ENCODE peak calls at places on chromosomes 12 and 14, in ten cellular contexts. One of them, this sample, is unnamed. For H3K27me3 and H3K9me3, the result is how much of the 10 kb centered on the place peaks cover.

GRCh38 chr14:36591482-36591881 is 9.1 kb upstream of the NKX2-8 start:
- DNase-seq in HCT116: no peak
- DNase-seq in pancreas: no peak
- DNase-seq in left ventricle myocardium inferior: no peak
- DNase-seq in uterus: no peak
- DNase-seq in transverse colon: no peak
- DNase-seq in PC-9: no peak
- DNase-seq in esophagus squamous epithelium: no peak
- DNase-seq in lower lobe of right lung: no peak
- DNase-seq in upper lobe of left lung: no peak
- DNase-seq in this sample: no peak

GRCh38 chr14:26984318-26985177 is 386.7 kb upstream of the NOVA1 start:
- DNase-seq in pancreas: peak
- DNase-seq in PC-9: no peak
- DNase-seq in transverse colon: peak
- DNase-seq in uterus: peak
- DNase-seq in HCT116: peak
- DNase-seq in lower lobe of right lung: no peak
- DNase-seq in left ventricle myocardium inferior: peak
- DNase-seq in esophagus squamous epithelium: no peak
- DNase-seq in upper lobe of left lung: peak
- DNase-seq in this sample: no peak

GRCh38 chr14:90639641-90640040 is 176.6 kb downstream of the TTC7B start:
- DNase-seq in pancreas: no peak
- DNase-seq in transverse colon: no peak
- DNase-seq in esophagus squamous epithelium: no peak
- DNase-seq in HCT116: no peak
- DNase-seq in lower lobe of right lung: no peak
- DNase-seq in PC-9: no peak
- DNase-seq in uterus: no peak
- DNase-seq in left ventricle myocardium inferior: no peak
- DNase-seq in upper lobe of left lung: no peak
- DNase-seq in this sample: no peak

GRCh38 chr12:62123721-62124203 is 136.4 kb upstream of the USP15 start:
- DNase-seq in HCT116: peak
- DNase-seq in PC-9: no peak
- DNase-seq in upper lobe of left lung: peak
- DNase-seq in uterus: peak
- DNase-seq in pancreas: no peak
- DNase-seq in esophagus squamous epithelium: no peak
- DNase-seq in left ventricle myocardium inferior: no peak
- DNase-seq in transverse colon: peak
- DNase-seq in lower lobe of right lung: no peak
- DNase-seq in this sample: no peak

GRCh38 chr14:29717906-29718305 is 209.7 kb downstream of the PRKD1 start:
- DNase-seq in lower lobe of right lung: no peak
- DNase-seq in esophagus squamous epithelium: no peak
- DNase-seq in pancreas: no peak
- DNase-seq in PC-9: no peak
- DNase-seq in transverse colon: no peak
- DNase-seq in HCT116: no peak
- DNase-seq in uterus: no peak
- DNase-seq in left ventricle myocardium inferior: no peak
- DNase-seq in upper lobe of left lung: no peak
- DNase-seq in this sample: no peak

GRCh38 chr14:46250113-46250703 is 401.4 kb downstream of the RPL10L start:
- DNase-seq in transverse colon: no peak
- DNase-seq in HCT116: peak
- DNase-seq in left ventricle myocardium inferior: no peak
- DNase-seq in PC-9: peak
- DNase-seq in uterus: no peak
- DNase-seq in pancreas: no peak
- DNase-seq in upper lobe of left lung: no peak
- DNase-seq in lower lobe of right lung: no peak
- DNase-seq in esophagus squamous epithelium: no peak
- DNase-seq in this sample: no peak

GRCh38 chr12:753401-754237 is 1.2 kb downstream of the WNK1 start:
- DNase-seq in lower lobe of right lung: peak
- DNase-seq in esophagus squamous epithelium: no peak
- DNase-seq in PC-9: no peak
- DNase-seq in upper lobe of left lung: peak
- DNase-seq in left ventricle myocardium inferior: peak
- DNase-seq in pancreas: peak
- DNase-seq in HCT116: no peak
- DNase-seq in transverse colon: peak
- DNase-seq in uterus: peak
- DNase-seq in this sample: peak

GRCh38 chr14:20836668-20837338 is 34.2 kb upstream of the RNASE1 start:
- DNase-seq in left ventricle myocardium inferior: no peak
- DNase-seq in HCT116: peak
- DNase-seq in uterus: no peak
- DNase-seq in PC-9: no peak
- DNase-seq in transverse colon: no peak
- DNase-seq in pancreas: no peak
- DNase-seq in lower lobe of right lung: no peak
- DNase-seq in esophagus squamous epithelium: no peak
- DNase-seq in upper lobe of left lung: no peak
- DNase-seq in this sample: no peak

GRCh38 chr14:93962701-93963601 is 13.4 kb downstream of the ASB2 start:
- DNase-seq in HCT116: no peak
- DNase-seq in pancreas: no peak
- DNase-seq in uterus: no peak
- DNase-seq in esophagus squamous epithelium: no peak
- DNase-seq in lower lobe of right lung: peak
- DNase-seq in transverse colon: peak
- DNase-seq in PC-9: peak
- DNase-seq in left ventricle myocardium inferior: no peak
- DNase-seq in upper lobe of left lung: peak
- DNase-seq in this sample: no peak

GRCh38 chr14:104145826-104146642 is 7.6 kb downstream of the KIF26A start:
- DNase-seq in esophagus squamous epithelium: no peak
- DNase-seq in uterus: no peak
- DNase-seq in left ventricle myocardium inferior: no peak
- DNase-seq in upper lobe of left lung: no peak
- DNase-seq in HCT116: no peak
- DNase-seq in pancreas: peak
- DNase-seq in transverse colon: no peak
- DNase-seq in PC-9: no peak
- DNase-seq in lower lobe of right lung: no peak
- DNase-seq in this sample: peak

GRCh38 chr14:92460916-92461579 is 52.5 kb upstream of the RIN3 start:
- DNase-seq in transverse colon: no peak
- DNase-seq in esophagus squamous epithelium: no peak
- DNase-seq in uterus: no peak
- DNase-seq in HCT116: no peak
- DNase-seq in lower lobe of right lung: no peak
- DNase-seq in PC-9: no peak
- DNase-seq in left ventricle myocardium inferior: peak
- DNase-seq in upper lobe of left lung: peak
- DNase-seq in pancreas: no peak
- DNase-seq in this sample: peak

GRCh38 chr14:89339158-89339557 is 77.9 kb downstream of the FOXN3 start:
- DNase-seq in uterus: no peak
- DNase-seq in PC-9: no peak
- DNase-seq in upper lobe of left lung: no peak
- DNase-seq in transverse colon: no peak
- DNase-seq in left ventricle myocardium inferior: no peak
- DNase-seq in HCT116: no peak
- DNase-seq in pancreas: no peak
- DNase-seq in esophagus squamous epithelium: no peak
- DNase-seq in lower lobe of right lung: no peak
- DNase-seq in this sample: no peak
- H3K27ac ChIP-seq in uterus: peak
- H3K27ac ChIP-seq in PC-9: no peak
- H3K27ac ChIP-seq in upper lobe of left lung: peak
- H3K27ac ChIP-seq in transverse colon: peak
- H3K27ac ChIP-seq in left ventricle myocardium inferior: peak
- H3K27ac ChIP-seq in HCT116: no peak
- H3K27ac ChIP-seq in pancreas: peak
- H3K27ac ChIP-seq in esophagus squamous epithelium: peak
- H3K27ac ChIP-seq in lower lobe of right lung: peak
- H3K27ac ChIP-seq in this sample: no peak

GRCh38 chr12:108315486-108316105 is 23.5 kb downstream of the CMKLR1 start:
- DNase-seq in uterus: no peak
- DNase-seq in lower lobe of right lung: no peak
- DNase-seq in upper lobe of left lung: no peak
- DNase-seq in HCT116: no peak
- DNase-seq in PC-9: no peak
- DNase-seq in pancreas: no peak
- DNase-seq in esophagus squamous epithelium: no peak
- DNase-seq in left ventricle myocardium inferior: no peak
- DNase-seq in transverse colon: no peak
- DNase-seq in this sample: no peak

GRCh38 chr12:108318472-108319275 is 20.4 kb downstream of the CMKLR1 start:
- DNase-seq in upper lobe of left lung: no peak
- DNase-seq in PC-9: no peak
- DNase-seq in esophagus squamous epithelium: no peak
- DNase-seq in left ventricle myocardium inferior: no peak
- DNase-seq in HCT116: no peak
- DNase-seq in lower lobe of right lung: no peak
- DNase-seq in pancreas: no peak
- DNase-seq in transverse colon: no peak
- DNase-seq in uterus: no peak
- DNase-seq in this sample: no peak

GRCh38 chr12:108316153-108316892 is 22.8 kb downstream of the CMKLR1 start:
- DNase-seq in PC-9: no peak
- DNase-seq in esophagus squamous epithelium: no peak
- DNase-seq in transverse colon: no peak
- DNase-seq in lower lobe of right lung: no peak
- DNase-seq in upper lobe of left lung: no peak
- DNase-seq in HCT116: no peak
- DNase-seq in left ventricle myocardium inferior: no peak
- DNase-seq in uterus: no peak
- DNase-seq in pancreas: no peak
- DNase-seq in this sample: no peak

GRCh38 chr12:108319277-108320234 is 19.6 kb downstream of the CMKLR1 start:
- DNase-seq in pancreas: no peak
- DNase-seq in transverse colon: no peak
- DNase-seq in uterus: no peak
- DNase-seq in upper lobe of left lung: no peak
- DNase-seq in HCT116: no peak
- DNase-seq in PC-9: no peak
- DNase-seq in esophagus squamous epithelium: no peak
- DNase-seq in lower lobe of right lung: no peak
- DNase-seq in left ventricle myocardium inferior: no peak
- DNase-seq in this sample: no peak

GRCh38 chr12:108317303-108318283 is 21.5 kb downstream of the CMKLR1 start:
- DNase-seq in PC-9: no peak
- DNase-seq in upper lobe of left lung: no peak
- DNase-seq in uterus: no peak
- DNase-seq in lower lobe of right lung: no peak
- DNase-seq in esophagus squamous epithelium: no peak
- DNase-seq in transverse colon: no peak
- DNase-seq in HCT116: no peak
- DNase-seq in left ventricle myocardium inferior: no peak
- DNase-seq in pancreas: no peak
- DNase-seq in this sample: no peak
- H3K27me3 ChIP-seq in PC-9: under half
- H3K27me3 ChIP-seq in upper lobe of left lung: under half
- H3K27me3 ChIP-seq in uterus: under half
- H3K27me3 ChIP-seq in lower lobe of right lung: under half
- H3K27me3 ChIP-seq in esophagus squamous epithelium: under half
- H3K27me3 ChIP-seq in transverse colon: under half
- H3K27me3 ChIP-seq in HCT116: under half
- H3K27me3 ChIP-seq in left ventricle myocardium inferior: under half
- H3K27me3 ChIP-seq in pancreas: under half
- H3K27me3 ChIP-seq in this sample: under half

GRCh38 chr12:31951939-31952338 is 7.3 kb upstream of the RESF1 start:
- DNase-seq in upper lobe of left lung: no peak
- DNase-seq in pancreas: no peak
- DNase-seq in PC-9: no peak
- DNase-seq in lower lobe of right lung: no peak
- DNase-seq in HCT116: no peak
- DNase-seq in uterus: no peak
- DNase-seq in left ventricle myocardium inferior: no peak
- DNase-seq in esophagus squamous epithelium: no peak
- DNase-seq in transverse colon: no peak
- DNase-seq in this sample: no peak
- H3K9me3 ChIP-seq in upper lobe of left lung: under half
- H3K9me3 ChIP-seq in pancreas: under half
- H3K9me3 ChIP-seq in PC-9: under half
- H3K9me3 ChIP-seq in lower lobe of right lung: under half
- H3K9me3 ChIP-seq in HCT116: under half
- H3K9me3 ChIP-seq in uterus: under half
- H3K9me3 ChIP-seq in left ventricle myocardium inferior: under half
- H3K9me3 ChIP-seq in esophagus squamous epithelium: under half
- H3K9me3 ChIP-seq in transverse colon: under half
- H3K9me3 ChIP-seq in this sample: under half

GRCh38 chr12:105316931-105317330 is 13.6 kb upstream of the C12orf75 start:
- DNase-seq in left ventricle myocardium inferior: no peak
- DNase-seq in upper lobe of left lung: no peak
- DNase-seq in transverse colon: no peak
- DNase-seq in lower lobe of right lung: no peak
- DNase-seq in PC-9: no peak
- DNase-seq in esophagus squamous epithelium: no peak
- DNase-seq in pancreas: no peak
- DNase-seq in uterus: no peak
- DNase-seq in HCT116: no peak
- DNase-seq in this sample: no peak
- H3K27ac ChIP-seq in left ventricle myocardium inferior: no peak
- H3K27ac ChIP-seq in upper lobe of left lung: no peak
- H3K27ac ChIP-seq in transverse colon: peak
- H3K27ac ChIP-seq in lower lobe of right lung: no peak
- H3K27ac ChIP-seq in PC-9: no peak
- H3K27ac ChIP-seq in esophagus squamous epithelium: no peak
- H3K27ac ChIP-seq in pancreas: peak
- H3K27ac ChIP-seq in uterus: no peak
- H3K27ac ChIP-seq in HCT116: no peak
- H3K27ac ChIP-seq in this sample: no peak

DNA sequence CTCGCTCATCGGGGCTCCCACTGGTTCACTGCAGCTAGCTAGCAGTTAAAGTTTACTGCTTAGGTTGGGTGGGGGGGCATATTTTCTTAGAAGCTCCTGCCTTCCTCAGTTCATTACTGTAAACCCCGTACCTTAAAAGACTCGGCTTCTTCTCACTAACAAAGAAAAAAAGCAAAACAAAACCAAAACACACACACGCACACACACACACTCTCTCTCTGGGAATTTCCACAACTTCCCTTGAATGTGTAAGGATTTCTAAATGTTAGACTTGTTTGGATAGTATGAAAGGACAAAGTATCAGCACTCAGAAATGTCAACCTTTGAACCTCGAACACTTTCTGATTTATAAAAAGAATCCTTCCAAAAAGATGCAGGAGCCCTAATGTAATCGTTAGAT is 927 bp downstream of the PTHLH start:
- DNase-seq in HCT116: no peak
- DNase-seq in upper lobe of left lung: no peak
- DNase-seq in PC-9: no peak
- DNase-seq in esophagus squamous epithelium: no peak
- DNase-seq in left ventricle myocardium inferior: no peak
- DNase-seq in uterus: no peak
- DNase-seq in transverse colon: no peak
- DNase-seq in lower lobe of right lung: no peak
- DNase-seq in pancreas: no peak
- DNase-seq in this sample: no peak
- H3K27me3 ChIP-seq in HCT116: under half
- H3K27me3 ChIP-seq in upper lobe of left lung: under half
- H3K27me3 ChIP-seq in PC-9: under half
- H3K27me3 ChIP-seq in esophagus squamous epithelium: under half
- H3K27me3 ChIP-seq in left ventricle myocardium inferior: half or more
- H3K27me3 ChIP-seq in uterus: under half
- H3K27me3 ChIP-seq in transverse colon: half or more
- H3K27me3 ChIP-seq in lower lobe of right lung: half or more
- H3K27me3 ChIP-seq in pancreas: under half
- H3K27me3 ChIP-seq in this sample: under half